ENCODE peak calls at places on chromosomes 3 and 15, in seven cellular contexts. S is lung; D is neural progenitor cell; O is left lung; U is SK-N-SH; J is CD4-positive, CD25-positive, alpha-beta regulatory T cell; I is mesenchymal stem cell. B is an unnamed sample.

GRCh38 chr3:126373682-126374601 is 16.7 kb upstream of the KLF15 start:
- DNase-seq in S (peak), D (no peak), J (no peak), I (no peak), U (no peak), O (no peak), B (no peak)

GRCh38 chr15:67433495-67434099 is 87.3 kb upstream of the C15orf61 start:
- DNase-seq in O (no peak), S (peak), I (peak), D (peak), U (peak), J (no peak), B (no peak)

GRCh38 chr15:69468241-69469121 is 15.9 kb downstream of the RPLP1 start:
- DNase-seq in U (peak), S (peak), I (peak), J (peak), D (no peak), O (peak), B (peak)

GRCh38 chr15:89132611-89133242 is 44.5 kb downstream of the ABHD2 start:
- DNase-seq in D (no peak), U (no peak), J (no peak), O (no peak), S (no peak), I (no peak), B (no peak)

GRCh38 chr15:39156636-39157255 is 424.1 kb upstream of the THBS1 start:
- DNase-seq in O (no peak), I (peak), U (no peak), D (no peak), S (no peak), J (no peak), B (no peak)

GRCh38 chr3:23567917-23568316 is 237.8 kb upstream of the UBE2E1 start:
- DNase-seq in U (no peak), I (peak), D (no peak), J (no peak), O (no peak), S (no peak), B (no peak)

GRCh38 chr15:42060477-42060763 is 33.9 kb downstream of the PLA2G4D start:
- DNase-seq in D (no peak), J (no peak), I (no peak), O (no peak), U (no peak), S (no peak), B (no peak)

GRCh38 chr3:66253790-66254620 is 33.2 kb downstream of the SLC25A26 start:
- DNase-seq in U (no peak), S (no peak), O (no peak), J (no peak), I (peak), D (peak), B (peak)

GRCh38 chr15:94671845-94672524 is 440.6 kb downstream of the MCTP2 start:
- DNase-seq in I (peak), U (no peak), S (no peak), D (peak), O (no peak), J (no peak), B (no peak)

GRCh38 chr3:72423643-72424042 is 424.6 kb downstream of the SHQ1 start:
- DNase-seq in S (no peak), J (no peak), O (no peak), D (no peak), U (no peak), I (no peak), B (no peak)

GRCh38 chr3:152232001-152232400 is 36.7 kb upstream of the MBNL1 start:
- DNase-seq in S (no peak), I (no peak), O (no peak), U (no peak), D (no peak), J (no peak), B (no peak)

GRCh38 chr3:23325466-23326065 is 122.4 kb downstream of the UBE2E2 start:
- DNase-seq in D (no peak), S (no peak), I (peak), U (no peak), J (no peak), O (no peak), B (no peak)

GRCh38 chr3:87333393-87333892 is 57.1 kb upstream of the POU1F1 start:
- DNase-seq in O (no peak), I (peak), J (no peak), U (no peak), D (no peak), S (no peak), B (no peak)

GRCh38 chr15:90987561-90988141 is 6.7 kb downstream of the PRC1 start:
- DNase-seq in D (no peak), O (no peak), I (no peak), J (no peak), S (no peak), U (no peak), B (no peak)

GRCh38 chr3:38004415-38005075 is 14.0 kb downstream of the VILL start:
- DNase-seq in U (peak), O (no peak), I (peak), S (peak), D (peak), J (peak), B (peak)

GRCh38 chr3:101509811-101510210 is 3.2 kb downstream of the SENP7 start:
- DNase-seq in U (no peak), I (peak), J (no peak), O (no peak), S (no peak), D (no peak), B (no peak)

GRCh38 chr3:8730641-8731040 is 3.0 kb upstream of the CAV3 start:
- DNase-seq in O (no peak), U (no peak), J (no peak), I (no peak), D (no peak), S (no peak), B (no peak)

GRCh38 chr3:19074257-19074938 is 73.9 kb upstream of the KCNH8 start:
- DNase-seq in O (no peak), I (no peak), U (no peak), J (no peak), D (no peak), S (no peak), B (no peak)

GRCh38 chr3:46122046-46122445 is 86.1 kb downstream of the CCR1 start:
- DNase-seq in O (no peak), U (no peak), I (no peak), J (no peak), S (no peak), D (no peak), B (no peak)

GRCh38 chr15:69056365-69056764 is 41.9 kb downstream of the NOX5 start:
- DNase-seq in O (no peak), I (no peak), D (no peak), U (no peak), J (no peak), S (no peak), B (no peak)

GRCh38 chr3:149339931-149340309 is 6.5 kb upstream of the TM4SF18 start:
- DNase-seq in U (no peak), J (no peak), D (no peak), I (peak), S (peak), O (peak), B (no peak)

GRCh38 chr3:150349314-150350097 is 58.6 kb upstream of the TSC22D2 start:
- DNase-seq in U (no peak), O (no peak), I (no peak), S (peak), D (peak), J (no peak), B (no peak)

GRCh38 chr3:36741285-36741684 is 23.1 kb downstream of the DCLK3 start:
- DNase-seq in U (no peak), D (peak), J (no peak), O (no peak), S (no peak), I (peak), B (no peak)

GRCh38 chr3:111803123-111803593 is 55.9 kb upstream of the PHLDB2 start:
- DNase-seq in U (no peak), J (no peak), O (no peak), S (peak), D (no peak), I (peak), B (no peak)

GRCh38 chr3:7874116-7874515 is 627.5 kb upstream of the LMCD1 start:
- DNase-seq in D (no peak), I (no peak), J (no peak), O (no peak), S (no peak), U (no peak), B (no peak)

GRCh38 chr3:185900228-185900627 is 37.6 kb downstream of the TRA2B start:
- DNase-seq in J (no peak), I (peak), O (no peak), U (peak), D (no peak), S (no peak), B (no peak)

GRCh38 chr15:84658788-84659411 is 901 bp upstream of the NMB start:
- DNase-seq in J (no peak), U (peak), I (no peak), O (no peak), S (no peak), D (no peak), B (no peak)

GRCh38 chr3:160842021-160843005 is 86.3 kb downstream of the PPM1L start:
- DNase-seq in I (no peak), J (no peak), O (no peak), S (no peak), U (no peak), D (no peak), B (no peak)

GRCh38 chr3:43737001-43737440 is 46.3 kb downstream of the ABHD5 start:
- DNase-seq in S (no peak), J (no peak), D (peak), O (no peak), U (no peak), I (no peak), B (no peak)

GRCh38 chr15:65414841-65415621 is 7.7 kb downstream of the IGDCC4 start:
- DNase-seq in S (no peak), I (peak), U (no peak), O (no peak), D (peak), J (no peak), B (no peak)

GRCh38 chr3:71681224-71681668 is 44.0 kb downstream of the EIF4E3 start:
- DNase-seq in I (peak), O (peak), J (no peak), S (peak), U (no peak), D (peak), B (no peak)

GRCh38 chr15:63605816-63606215 is 8.6 kb downstream of the FBXL22 start:
- DNase-seq in I (no peak), U (no peak), S (no peak), O (no peak), J (peak), D (no peak), B (peak)

GRCh38 chr3:107662586-107662985 is 139.8 kb downstream of the BBX start:
- DNase-seq in S (no peak), D (no peak), I (peak), J (no peak), U (no peak), O (no peak), B (no peak)

GRCh38 chr3:187978433-187979011 is 175.4 kb upstream of the LPP start:
- DNase-seq in I (peak), S (no peak), O (no peak), J (no peak), D (no peak), U (no peak), B (no peak)

DNA sequence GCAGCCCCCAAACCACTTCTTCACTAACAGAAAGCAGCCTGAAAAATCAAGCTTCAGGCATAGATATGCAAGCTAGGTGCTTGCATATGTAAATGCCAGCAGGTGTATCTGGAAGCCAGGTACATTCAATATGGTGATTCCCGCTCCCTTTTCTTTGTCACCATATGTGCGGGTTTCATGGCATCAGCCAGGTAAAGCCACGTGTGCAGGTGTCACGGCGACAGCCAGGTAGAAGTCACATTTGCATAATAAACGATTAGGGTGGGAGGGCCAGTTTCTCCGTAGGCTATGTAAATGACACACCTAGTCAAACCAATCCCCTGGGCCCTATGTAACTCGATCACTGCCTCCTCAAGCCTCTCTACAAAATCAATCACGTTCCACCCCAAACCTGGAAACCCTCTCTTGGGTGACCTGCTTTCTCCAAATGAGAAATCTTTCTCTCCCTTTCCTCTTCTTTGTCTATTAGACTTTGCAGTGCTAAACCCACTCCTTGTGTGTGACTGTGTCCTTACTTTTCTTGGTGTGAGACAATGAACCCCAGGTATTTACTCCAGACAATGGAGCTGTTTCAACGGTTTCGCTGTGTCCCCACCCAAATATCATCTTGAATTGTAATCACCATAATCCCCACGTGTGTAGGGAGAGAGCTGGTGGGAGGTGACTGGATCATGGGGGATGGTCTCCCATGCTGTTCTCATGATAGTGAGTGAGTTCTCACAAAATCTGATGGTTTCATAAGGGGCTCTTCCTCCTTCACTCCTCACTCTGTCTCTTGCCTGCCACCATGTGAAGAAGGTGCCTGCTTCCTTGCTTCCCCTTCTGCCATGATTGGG is 44.6 kb downstream of the ONECUT1 start:
- DNase-seq in J (no peak), I (no peak), S (no peak), O (no peak), D (no peak), U (no peak), B (no peak)
- H3K27ac ChIP-seq in J (no peak), I (no peak), S (no peak), O (no peak), D (no peak), U (no peak), B (no peak)

DNA sequence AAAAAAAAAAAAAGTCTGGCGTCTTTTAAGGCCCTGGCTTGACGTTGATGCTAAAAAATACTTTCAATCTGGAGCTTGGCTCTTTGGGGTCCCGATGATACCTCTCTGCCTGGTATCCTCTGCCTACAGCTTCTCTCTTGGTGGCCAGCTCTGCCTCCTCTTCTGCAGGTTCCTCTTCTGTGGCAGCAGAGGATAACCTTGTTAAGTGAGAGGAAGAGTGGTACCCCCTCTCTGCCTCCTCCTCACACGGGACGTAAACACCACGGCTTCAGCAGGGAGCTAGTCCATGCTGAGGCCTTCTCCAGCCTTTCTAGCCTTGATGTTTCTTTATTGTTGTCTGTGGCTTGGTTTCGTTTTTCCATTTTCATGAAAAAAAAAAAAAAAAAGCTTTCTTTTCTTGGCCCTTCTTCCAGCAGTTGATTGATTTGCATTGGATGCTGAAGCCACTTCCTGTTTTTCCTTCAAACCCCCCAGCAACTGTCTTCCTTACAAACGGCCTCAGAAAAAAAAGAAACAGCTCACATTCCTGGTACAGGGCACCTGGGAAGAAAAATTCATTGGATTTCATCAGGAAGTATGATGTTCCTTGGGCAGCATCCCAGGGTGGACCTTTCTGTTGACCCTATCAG is 59.7 kb downstream of the RORA start:
- DNase-seq in U (no peak), I (no peak), J (no peak), S (no peak), O (no peak), D (no peak), B (no peak)
- H3K27ac ChIP-seq in U (no peak), I (no peak), J (peak), S (no peak), O (no peak), D (no peak), B (no peak)

GRCh38 chr3:76664816-76665215 is 375.1 kb upstream of the ROBO2 start:
- DNase-seq in J (no peak), I (no peak), S (no peak), U (no peak), D (no peak), O (no peak), B (no peak)
- H3K27ac ChIP-seq in J (no peak), I (no peak), S (no peak), U (no peak), D (no peak), O (no peak), B (no peak)

GRCh38 chr3:158420654-158421396 is 150.2 kb upstream of the MLF1 start:
- DNase-seq in D (no peak), U (no peak), S (no peak), O (no peak), J (no peak), I (peak), B (no peak)

GRCh38 chr3:158418035-158418434 is 153.0 kb upstream of the MLF1 start:
- DNase-seq in D (no peak), O (no peak), I (no peak), S (no peak), U (no peak), J (no peak), B (no peak)

GRCh38 chr3:158419820-158420653 is 151.0 kb upstream of the MLF1 start:
- DNase-seq in U (no peak), I (no peak), J (no peak), S (no peak), O (no peak), D (no peak), B (no peak)
- H3K27ac ChIP-seq in U (no peak), I (peak), J (no peak), S (no peak), O (no peak), D (no peak), B (no peak)

GRCh38 chr3:195112361-195112791 is 158.6 kb downstream of the XXYLT1 start:
- DNase-seq in D (no peak), I (no peak), J (no peak), U (no peak), S (no peak), O (no peak), B (no peak)
- H3K27ac ChIP-seq in D (no peak), I (no peak), J (no peak), U (no peak), S (no peak), O (no peak), B (no peak)

B was measured in CD4-positive, alpha-beta memory T cell.